ENCODE peak calls at places on chromosomes 4 and X, in ten cellular contexts. Q, C, S, U, X, H, A, T, W and M are unnamed samples.

GRCh38 chrX:63506320-63506719 is 155.2 kb upstream of the SPIN4 start:
- DNase-seq in H (no peak), U (no peak), T (no peak), W (peak; percentile 24), A (peak; percentile 4), C (peak; percentile 55), Q (no peak), S (no peak), X (peak; percentile 28), M (no peak)

GRCh38 chr4:91502365-91502764 is 801.4 kb upstream of the GRID2 start:
- DNase-seq in U (no peak), X (peak; percentile 27), W (peak; percentile 35), H (no peak), C (no peak), A (no peak), Q (no peak), T (no peak), S (no peak), M (no peak)

GRCh38 chr4:2070421-2071251 is 11.5 kb downstream of the NAT8L start:
- DNase-seq in T (no peak), W (no peak), C (no peak), A (no peak), S (no peak), X (no peak), U (no peak), Q (no peak), H (peak; percentile 12), M (no peak)

GRCh38 chr4:119227690-119228089 is 15.2 kb downstream of the USP53 start:
- DNase-seq in S (no peak), W (no peak), T (no peak), H (no peak), C (peak; percentile 12), A (no peak), X (no peak), Q (no peak), U (no peak), M (no peak)

GRCh38 chr4:132934901-132935300 is 214.2 kb upstream of the PCDH10 start:
- DNase-seq in Q (no peak), X (no peak), C (no peak), A (no peak), U (no peak), T (no peak), W (no peak), S (no peak), H (no peak), M (no peak)

GRCh38 chr4:52911684-52912294 is 49.7 kb downstream of the RASL11B start:
- DNase-seq in X (peak; percentile 88), A (peak; percentile 78), Q (peak; percentile 75), U (peak; percentile 75), W (peak; percentile 71), H (peak; percentile 90), S (no peak), T (peak; percentile 62), C (peak; percentile 65), M (peak; percentile 54)

GRCh38 chr4:21827575-21827974 is 121.0 kb downstream of the KCNIP4 start:
- DNase-seq in C (peak; percentile 64), U (no peak), X (no peak), T (no peak), W (no peak), H (no peak), Q (no peak), A (no peak), S (no peak), M (no peak)

GRCh38 chr4:142372570-142373300 is 473.4 kb downstream of the INPP4B start:
- DNase-seq in T (no peak), A (no peak), X (no peak), H (no peak), S (no peak), Q (no peak), W (no peak), U (no peak), C (peak; percentile 43), M (no peak)

GRCh38 chr4:22635692-22636091 is 57.0 kb upstream of the GBA3 start:
- DNase-seq in H (no peak), C (no peak), X (no peak), U (no peak), W (no peak), T (no peak), S (no peak), Q (no peak), A (no peak), M (no peak)

GRCh38 chr4:80307774-80308465 is 27.6 kb upstream of the CFAP299 start:
- DNase-seq in X (no peak), Q (no peak), H (no peak), S (no peak), T (no peak), U (no peak), A (no peak), C (peak; percentile 69), W (peak; percentile 37), M (no peak)

GRCh38 chr4:56995525-56995924 is 16.8 kb downstream of the POLR2B start:
- DNase-seq in W (no peak), S (peak; percentile 30), H (no peak), A (peak; percentile 3), C (peak; percentile 2), Q (peak; percentile 80), T (no peak), U (no peak), X (no peak), M (no peak)

GRCh38 chr4:52244773-52245360 is 193.8 kb downstream of the SPATA18 start:
- DNase-seq in X (no peak), C (no peak), Q (no peak), W (no peak), H (no peak), A (no peak), T (no peak), U (no peak), S (no peak), M (no peak)

GRCh38 chr4:75678965-75679364 is 5.8 kb upstream of the G3BP2 start:
- DNase-seq in C (no peak), S (no peak), W (no peak), U (no peak), T (no peak), H (no peak), X (no peak), A (no peak), Q (no peak), M (no peak)

GRCh38 chr4:169256856-169257756 is 13.7 kb downstream of the SH3RF1 start:
- DNase-seq in A (no peak), H (no peak), W (no peak), S (no peak), X (no peak), Q (no peak), U (no peak), T (no peak), C (no peak), M (no peak)

GRCh38 chr4:140372607-140373327 is 679 bp upstream of the SCOC start:
- DNase-seq in T (peak; percentile 25), X (peak; percentile 30), A (peak; percentile 43), C (peak; percentile 25), W (peak; percentile 35), U (no peak), S (no peak), Q (no peak), H (no peak), M (no peak)

GRCh38 chr4:85952518-85952917 is 407.3 kb downstream of the MAPK10 start:
- DNase-seq in S (no peak), C (peak; percentile 91), A (peak; percentile 24), H (no peak), U (no peak), X (no peak), Q (no peak), T (no peak), W (no peak), M (no peak)

GRCh38 chrX:16946361-16946964 is at the start of gene REPS2:
- DNase-seq in Q (peak; percentile 87), T (peak; percentile 79), W (peak; percentile 55), S (peak; percentile 30), X (peak; percentile 96), A (peak; percentile 83), H (peak; percentile 79), U (peak; percentile 56), C (peak; percentile 75), M (no peak)

GRCh38 chr4:97159625-97160024 is 983.7 kb downstream of the STPG2 start:
- DNase-seq in Q (no peak), S (no peak), H (no peak), T (no peak), X (no peak), W (no peak), C (no peak), A (no peak), U (no peak), M (no peak)

GRCh38 chrX:17057209-17057608 is 110.8 kb downstream of the REPS2 start:
- DNase-seq in W (no peak), A (no peak), S (no peak), U (no peak), Q (no peak), H (no peak), X (no peak), T (no peak), C (peak; percentile 55), M (no peak)

GRCh38 chr4:183722738-183723560 is 63.9 kb downstream of the TRAPPC11 start:
- DNase-seq in W (peak; percentile 22), S (peak; percentile 12), C (peak; percentile 16), T (peak; percentile 34), A (peak; percentile 60), Q (no peak), U (peak; percentile 42), H (peak; percentile 69), X (peak; percentile 67), M (no peak)